ENCODE peak calls at places on chromosomes 13 and 19, in four cellular contexts. One of them, this sample, is unnamed.

GRCh38 chr19:10420444-10421239 is at the start of gene PDE4A:
- DNase-seq in GM23248: peak
- DNase-seq in PC-9: no peak
- DNase-seq in suprapubic skin: no peak
- DNase-seq in this sample: no peak

GRCh38 chr13:71867101-71867814 is at the start of gene DACH1:
- DNase-seq in GM23248: peak
- DNase-seq in suprapubic skin: peak
- DNase-seq in PC-9: no peak
- DNase-seq in this sample: peak

GRCh38 chr19:24071078-24071477 is 15.9 kb upstream of the ZNF254 start:
- DNase-seq in GM23248: no peak
- DNase-seq in PC-9: no peak
- DNase-seq in suprapubic skin: no peak
- DNase-seq in this sample: no peak

GRCh38 chr13:78712866-78713265 is 53.9 kb upstream of the OBI1 start:
- DNase-seq in suprapubic skin: no peak
- DNase-seq in GM23248: no peak
- DNase-seq in PC-9: no peak
- DNase-seq in this sample: no peak

GRCh38 chr19:45913874-45914830 is at the start of gene NANOS2:
- DNase-seq in PC-9: no peak
- DNase-seq in suprapubic skin: no peak
- DNase-seq in GM23248: no peak
- DNase-seq in this sample: no peak

GRCh38 chr13:55439450-55439849 is 1701.3 kb upstream of the PRR20A start:
- DNase-seq in GM23248: no peak
- DNase-seq in suprapubic skin: no peak
- DNase-seq in PC-9: no peak
- DNase-seq in this sample: no peak

GRCh38 chr13:75223981-75224742 is 257.8 kb downstream of the TBC1D4 start:
- DNase-seq in suprapubic skin: no peak
- DNase-seq in GM23248: no peak
- DNase-seq in PC-9: no peak
- DNase-seq in this sample: no peak

GRCh38 chr19:33005440-33005839 is 33.4 kb downstream of the FAAP24 start:
- DNase-seq in GM23248: no peak
- DNase-seq in suprapubic skin: no peak
- DNase-seq in PC-9: peak
- DNase-seq in this sample: no peak

GRCh38 chr19:18153555-18154134 is 682 bp downstream of the PIK3R2 start:
- DNase-seq in PC-9: no peak
- DNase-seq in GM23248: peak
- DNase-seq in suprapubic skin: no peak
- DNase-seq in this sample: no peak

GRCh38 chr19:51948979-51949378 is 21.7 kb downstream of the ZNF613 start:
- DNase-seq in PC-9: no peak
- DNase-seq in GM23248: peak
- DNase-seq in suprapubic skin: no peak
- DNase-seq in this sample: no peak

GRCh38 chr13:93226623-93227279 is at the start of gene GPC6:
- DNase-seq in suprapubic skin: no peak
- DNase-seq in PC-9: peak
- DNase-seq in GM23248: peak
- DNase-seq in this sample: no peak
- H3K27ac ChIP-seq in suprapubic skin: peak
- H3K27ac ChIP-seq in PC-9: no peak
- H3K27ac ChIP-seq in GM23248: peak
- H3K27ac ChIP-seq in this sample: no peak

GRCh38 chr13:41696163-41697003 is 239.0 kb downstream of the RGCC start:
- DNase-seq in PC-9: peak
- DNase-seq in suprapubic skin: no peak
- DNase-seq in GM23248: peak
- DNase-seq in this sample: no peak

GRCh38 chr13:41693434-41693833 is 236.1 kb downstream of the RGCC start:
- DNase-seq in GM23248: peak
- DNase-seq in suprapubic skin: no peak
- DNase-seq in PC-9: no peak
- DNase-seq in this sample: no peak

GRCh38 chr13:41691276-41691675 is 233.9 kb downstream of the RGCC start:
- DNase-seq in suprapubic skin: no peak
- DNase-seq in GM23248: peak
- DNase-seq in PC-9: no peak
- DNase-seq in this sample: no peak

GRCh38 chr13:41697578-41697977 is 240.2 kb downstream of the RGCC start:
- DNase-seq in GM23248: no peak
- DNase-seq in PC-9: no peak
- DNase-seq in suprapubic skin: no peak
- DNase-seq in this sample: no peak

GRCh38 chr13:41694902-41695301 is 237.6 kb downstream of the RGCC start:
- DNase-seq in suprapubic skin: no peak
- DNase-seq in PC-9: no peak
- DNase-seq in GM23248: peak
- DNase-seq in this sample: no peak
- H3K27ac ChIP-seq in suprapubic skin: peak
- H3K27ac ChIP-seq in PC-9: peak
- H3K27ac ChIP-seq in GM23248: peak
- H3K27ac ChIP-seq in this sample: no peak

GRCh38 chr13:48412100-48412556 is 785 bp downstream of the LPAR6 start:
- DNase-seq in PC-9: no peak
- DNase-seq in GM23248: peak
- DNase-seq in suprapubic skin: no peak
- DNase-seq in this sample: no peak

GRCh38 chr13:48410199-48410598 is 2.7 kb downstream of the LPAR6 start:
- DNase-seq in GM23248: peak
- DNase-seq in PC-9: no peak
- DNase-seq in suprapubic skin: no peak
- DNase-seq in this sample: no peak

GRCh38 chr13:48412881-48413351 is at the start of gene LPAR6:
- DNase-seq in suprapubic skin: no peak
- DNase-seq in PC-9: no peak
- DNase-seq in GM23248: peak
- DNase-seq in this sample: no peak

GRCh38 chr13:48414501-48414900 is 1.6 kb upstream of the LPAR6 start:
- DNase-seq in PC-9: no peak
- DNase-seq in suprapubic skin: no peak
- DNase-seq in GM23248: no peak
- DNase-seq in this sample: no peak

GRCh38 chr13:48411281-48412099 is 1.4 kb downstream of the LPAR6 start:
- DNase-seq in PC-9: no peak
- DNase-seq in suprapubic skin: no peak
- DNase-seq in GM23248: peak
- DNase-seq in this sample: no peak
- H3K27ac ChIP-seq in PC-9: no peak
- H3K27ac ChIP-seq in suprapubic skin: peak
- H3K27ac ChIP-seq in GM23248: peak
- H3K27ac ChIP-seq in this sample: peak

DNA sequence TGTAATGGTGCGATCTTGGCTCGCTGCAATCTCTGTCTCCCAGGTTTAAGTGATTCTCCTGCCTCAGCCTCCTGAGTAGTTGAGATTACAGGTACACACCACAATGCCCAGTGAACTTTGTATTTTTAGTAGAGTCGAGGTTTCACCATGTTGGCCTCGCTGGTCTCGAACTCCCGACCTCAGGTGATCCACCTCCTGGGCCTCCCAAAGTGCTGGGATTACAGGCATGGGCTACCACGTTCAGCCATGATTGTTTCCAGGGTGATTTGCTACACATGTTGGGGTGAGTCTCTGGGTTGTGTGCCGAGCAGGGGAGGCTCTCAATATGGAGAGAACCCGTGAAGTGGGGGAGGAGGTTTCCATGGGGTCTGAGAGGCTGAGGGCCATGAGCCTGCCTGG is 24.8 kb upstream of the CEACAM21 start:
- DNase-seq in GM23248: no peak
- DNase-seq in suprapubic skin: no peak
- DNase-seq in PC-9: no peak
- DNase-seq in this sample: no peak
- H3K27ac ChIP-seq in GM23248: no peak
- H3K27ac ChIP-seq in suprapubic skin: no peak
- H3K27ac ChIP-seq in PC-9: no peak
- H3K27ac ChIP-seq in this sample: peak